ENCODE peak calls at places on chromosome 7, in seven cellular contexts. One of them, this sample, is unnamed.

GRCh38 chr7:131267631-131268030 is 60.0 kb upstream of the MKLN1 start:
- DNase-seq in IMR-90: no peak
- DNase-seq in H1: no peak
- DNase-seq in H9: no peak
- DNase-seq in mesenchymal stem cell: no peak
- DNase-seq in trophoblast cell: no peak
- DNase-seq in neuronal stem cell: no peak
- DNase-seq in this sample: no peak

GRCh38 chr7:3747452-3747851 is 446.4 kb downstream of the SDK1 start:
- DNase-seq in IMR-90: no peak
- DNase-seq in H1: no peak
- DNase-seq in H9: no peak
- DNase-seq in mesenchymal stem cell: peak; percentile 10
- DNase-seq in trophoblast cell: no peak
- DNase-seq in neuronal stem cell: no peak
- DNase-seq in this sample: no peak

GRCh38 chr7:102211590-102212550 is 74.8 kb upstream of the SH2B2 start:
- DNase-seq in IMR-90: no peak
- DNase-seq in H1: no peak
- DNase-seq in H9: no peak
- DNase-seq in mesenchymal stem cell: no peak
- DNase-seq in trophoblast cell: no peak
- DNase-seq in neuronal stem cell: no peak
- DNase-seq in this sample: no peak

GRCh38 chr7:32092346-32092745 is 22.1 kb upstream of the PDE1C start:
- DNase-seq in IMR-90: no peak
- DNase-seq in H1: no peak
- DNase-seq in H9: no peak
- DNase-seq in mesenchymal stem cell: no peak
- DNase-seq in trophoblast cell: no peak
- DNase-seq in neuronal stem cell: no peak
- DNase-seq in this sample: no peak

GRCh38 chr7:151715661-151716338 is 161.1 kb downstream of the PRKAG2 start:
- DNase-seq in IMR-90: no peak
- DNase-seq in H1: no peak
- DNase-seq in H9: no peak
- DNase-seq in mesenchymal stem cell: no peak
- DNase-seq in trophoblast cell: no peak
- DNase-seq in neuronal stem cell: no peak
- DNase-seq in this sample: no peak

GRCh38 chr7:151299940-151300665 is 41.5 kb upstream of the NUB1 start:
- DNase-seq in IMR-90: no peak
- DNase-seq in H1: no peak
- DNase-seq in H9: peak; percentile 19
- DNase-seq in mesenchymal stem cell: no peak
- DNase-seq in trophoblast cell: no peak
- DNase-seq in neuronal stem cell: no peak
- DNase-seq in this sample: no peak

GRCh38 chr7:156074084-156074483 is 261.8 kb upstream of the SHH start:
- DNase-seq in IMR-90: no peak
- DNase-seq in H1: no peak
- DNase-seq in H9: no peak
- DNase-seq in mesenchymal stem cell: no peak
- DNase-seq in trophoblast cell: no peak
- DNase-seq in neuronal stem cell: no peak
- DNase-seq in this sample: no peak

GRCh38 chr7:120944826-120945562 is 5.6 kb upstream of the ING3 start:
- DNase-seq in IMR-90: no peak
- DNase-seq in H1: no peak
- DNase-seq in H9: no peak
- DNase-seq in mesenchymal stem cell: no peak
- DNase-seq in trophoblast cell: peak; percentile 17
- DNase-seq in neuronal stem cell: no peak
- DNase-seq in this sample: no peak

GRCh38 chr7:102992509-102992819 is 79.7 kb downstream of the LRRC17 start:
- DNase-seq in IMR-90: no peak
- DNase-seq in H1: no peak
- DNase-seq in H9: no peak
- DNase-seq in mesenchymal stem cell: no peak
- DNase-seq in trophoblast cell: no peak
- DNase-seq in neuronal stem cell: no peak
- DNase-seq in this sample: no peak

GRCh38 chr7:32142649-32143048 is 72.4 kb upstream of the PDE1C start:
- DNase-seq in IMR-90: peak; percentile 80
- DNase-seq in H1: no peak
- DNase-seq in H9: no peak
- DNase-seq in mesenchymal stem cell: peak; percentile 45
- DNase-seq in trophoblast cell: no peak
- DNase-seq in neuronal stem cell: no peak
- DNase-seq in this sample: no peak

GRCh38 chr7:25804154-25804553 is 347.8 kb upstream of the NFE2L3 start:
- DNase-seq in IMR-90: no peak
- DNase-seq in H1: no peak
- DNase-seq in H9: no peak
- DNase-seq in mesenchymal stem cell: no peak
- DNase-seq in trophoblast cell: no peak
- DNase-seq in neuronal stem cell: no peak
- DNase-seq in this sample: no peak

GRCh38 chr7:1922071-1922869 is 252.2 kb downstream of the ELFN1 start:
- DNase-seq in IMR-90: peak; percentile 17
- DNase-seq in H1: no peak
- DNase-seq in H9: no peak
- DNase-seq in mesenchymal stem cell: no peak
- DNase-seq in trophoblast cell: no peak
- DNase-seq in neuronal stem cell: no peak
- DNase-seq in this sample: no peak

GRCh38 chr7:1872191-1873069 is 202.4 kb downstream of the ELFN1 start:
- DNase-seq in IMR-90: no peak
- DNase-seq in H1: no peak
- DNase-seq in H9: no peak
- DNase-seq in mesenchymal stem cell: no peak
- DNase-seq in trophoblast cell: no peak
- DNase-seq in neuronal stem cell: no peak
- DNase-seq in this sample: no peak

GRCh38 chr7:157780721-157781120 is 443.9 kb downstream of the DNAJB6 start:
- DNase-seq in IMR-90: no peak
- DNase-seq in H1: no peak
- DNase-seq in H9: no peak
- DNase-seq in mesenchymal stem cell: no peak
- DNase-seq in trophoblast cell: no peak
- DNase-seq in neuronal stem cell: no peak
- DNase-seq in this sample: no peak

GRCh38 chr7:158082761-158083160 is 504.9 kb downstream of the PTPRN2 start:
- DNase-seq in IMR-90: no peak
- DNase-seq in H1: no peak
- DNase-seq in H9: no peak
- DNase-seq in mesenchymal stem cell: no peak
- DNase-seq in trophoblast cell: no peak
- DNase-seq in neuronal stem cell: no peak
- DNase-seq in this sample: no peak

GRCh38 chr7:31603076-31603475 is 83.9 kb upstream of the PPP1R17 start:
- DNase-seq in IMR-90: no peak
- DNase-seq in H1: no peak
- DNase-seq in H9: no peak
- DNase-seq in mesenchymal stem cell: no peak
- DNase-seq in trophoblast cell: no peak
- DNase-seq in neuronal stem cell: no peak
- DNase-seq in this sample: peak; percentile 40

GRCh38 chr7:100897111-100897608 is 1.5 kb upstream of the ACHE start:
- DNase-seq in IMR-90: no peak
- DNase-seq in H1: no peak
- DNase-seq in H9: peak; percentile 64
- DNase-seq in mesenchymal stem cell: no peak
- DNase-seq in trophoblast cell: no peak
- DNase-seq in neuronal stem cell: no peak
- DNase-seq in this sample: peak; percentile 49

GRCh38 chr7:27144799-27145166 is 1.3 kb upstream of the HOXA5 start:
- DNase-seq in IMR-90: no peak
- DNase-seq in H1: no peak
- DNase-seq in H9: no peak
- DNase-seq in mesenchymal stem cell: no peak
- DNase-seq in trophoblast cell: no peak
- DNase-seq in neuronal stem cell: no peak
- DNase-seq in this sample: no peak

GRCh38 chr7:77811895-77812685 is 13.5 kb downstream of the PHTF2 start:
- DNase-seq in IMR-90: peak; percentile 93
- DNase-seq in H1: no peak
- DNase-seq in H9: no peak
- DNase-seq in mesenchymal stem cell: peak; percentile 86
- DNase-seq in trophoblast cell: peak; percentile 17
- DNase-seq in neuronal stem cell: no peak
- DNase-seq in this sample: peak; percentile 68

GRCh38 chr7:142542938-142543337 is 206.3 kb upstream of the PRSS1 start:
- DNase-seq in IMR-90: peak; percentile 81
- DNase-seq in H1: no peak
- DNase-seq in H9: no peak
- DNase-seq in mesenchymal stem cell: peak; percentile 57
- DNase-seq in trophoblast cell: no peak
- DNase-seq in neuronal stem cell: no peak
- DNase-seq in this sample: no peak

GRCh38 chr7:33711231-33712019 is 193.9 kb upstream of the BMPER start:
- DNase-seq in IMR-90: no peak
- DNase-seq in H1: no peak
- DNase-seq in H9: no peak
- DNase-seq in mesenchymal stem cell: no peak
- DNase-seq in trophoblast cell: no peak
- DNase-seq in neuronal stem cell: no peak
- DNase-seq in this sample: peak; percentile 87

GRCh38 chr7:105621617-105622016 is 40.3 kb upstream of the EFCAB10 start:
- DNase-seq in IMR-90: peak; percentile 52
- DNase-seq in H1: no peak
- DNase-seq in H9: peak; percentile 7
- DNase-seq in mesenchymal stem cell: no peak
- DNase-seq in trophoblast cell: no peak
- DNase-seq in neuronal stem cell: no peak
- DNase-seq in this sample: no peak

GRCh38 chr7:111025013-111025412 is 65.9 kb upstream of the LRRN3 start:
- DNase-seq in IMR-90: no peak
- DNase-seq in H1: no peak
- DNase-seq in H9: no peak
- DNase-seq in mesenchymal stem cell: no peak
- DNase-seq in trophoblast cell: no peak
- DNase-seq in neuronal stem cell: no peak
- DNase-seq in this sample: no peak

GRCh38 chr7:101832681-101833375 is 15.4 kb downstream of the CUX1 start:
- DNase-seq in IMR-90: no peak
- DNase-seq in H1: no peak
- DNase-seq in H9: no peak
- DNase-seq in mesenchymal stem cell: no peak
- DNase-seq in trophoblast cell: peak; percentile 44
- DNase-seq in neuronal stem cell: no peak
- DNase-seq in this sample: no peak

DNA sequence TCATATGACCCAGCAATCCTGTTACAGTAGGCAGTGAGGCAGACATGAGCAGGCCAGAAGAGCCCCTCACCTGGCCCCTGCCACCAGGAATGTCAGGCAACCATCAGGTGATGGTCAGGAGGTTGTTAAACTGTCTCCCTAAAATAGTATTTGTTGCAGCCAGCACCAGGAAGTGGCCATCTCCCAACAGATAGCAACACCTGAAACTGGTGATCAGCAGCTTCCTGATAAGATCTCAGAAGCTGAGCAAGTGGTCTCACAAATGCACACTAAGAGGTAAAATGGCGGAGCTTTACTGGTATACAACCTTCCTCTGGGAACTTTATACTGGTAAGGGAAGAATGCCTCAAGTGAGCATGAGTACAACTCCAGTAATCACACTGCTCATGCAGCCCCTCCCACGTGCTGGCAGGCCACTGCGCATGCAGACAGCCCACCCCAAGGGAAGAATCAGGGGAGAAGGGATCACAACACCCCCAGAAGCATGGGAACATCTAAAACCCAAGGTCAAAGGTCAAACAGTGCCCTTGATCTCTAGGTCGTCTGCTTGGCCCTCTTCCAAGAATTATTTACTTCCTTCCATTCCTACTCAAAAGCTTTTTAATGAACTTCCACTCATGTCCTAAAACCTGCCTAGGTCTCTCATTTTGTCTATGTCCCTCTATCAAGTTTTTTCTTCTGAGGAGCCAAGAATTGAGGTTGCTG is 133.5 kb downstream of the DOCK4 start:
- DNase-seq in IMR-90: no peak
- DNase-seq in H1: no peak
- DNase-seq in H9: no peak
- DNase-seq in mesenchymal stem cell: no peak
- DNase-seq in trophoblast cell: no peak
- DNase-seq in neuronal stem cell: no peak
- DNase-seq in this sample: peak; percentile 39
- H3K18ac ChIP-seq in IMR-90: peak overlapping the region; percentile 22
- H3K18ac ChIP-seq in H1: no peak overlapping the region
- H3K18ac ChIP-seq in H9: no peak overlapping the region
- H3K18ac ChIP-seq in mesenchymal stem cell: peak overlapping the region; percentile 49
- H3K18ac ChIP-seq in trophoblast cell: peak overlapping the region; percentile 19
- H3K18ac ChIP-seq in neuronal stem cell: no peak overlapping the region
- H3K18ac ChIP-seq in this sample: no peak overlapping the region

GRCh38 chr7:73872056-73872908 is 11.3 kb downstream of the TMEM270 start:
- DNase-seq in IMR-90: no peak
- DNase-seq in H1: no peak
- DNase-seq in H9: no peak
- DNase-seq in mesenchymal stem cell: no peak
- DNase-seq in trophoblast cell: no peak
- DNase-seq in neuronal stem cell: no peak
- DNase-seq in this sample: no peak
- H3K18ac ChIP-seq in IMR-90: no peak overlapping the region
- H3K18ac ChIP-seq in H1: no peak overlapping the region
- H3K18ac ChIP-seq in H9: no peak overlapping the region
- H3K18ac ChIP-seq in mesenchymal stem cell: no peak overlapping the region
- H3K18ac ChIP-seq in trophoblast cell: no peak overlapping the region
- H3K18ac ChIP-seq in neuronal stem cell: peak overlapping the region; percentile 57
- H3K18ac ChIP-seq in this sample: no peak overlapping the region

GRCh38 chr7:45027774-45028114 is 27.7 kb downstream of the CCM2 start:
- DNase-seq in IMR-90: no peak
- DNase-seq in H1: no peak
- DNase-seq in H9: no peak
- DNase-seq in mesenchymal stem cell: no peak
- DNase-seq in trophoblast cell: no peak
- DNase-seq in neuronal stem cell: no peak
- DNase-seq in this sample: no peak
- H3K18ac ChIP-seq in IMR-90: peak overlapping the region; percentile 32
- H3K18ac ChIP-seq in H1: no peak overlapping the region
- H3K18ac ChIP-seq in H9: no peak overlapping the region
- H3K18ac ChIP-seq in mesenchymal stem cell: peak overlapping the region; percentile 86
- H3K18ac ChIP-seq in trophoblast cell: no peak overlapping the region
- H3K18ac ChIP-seq in neuronal stem cell: no peak overlapping the region
- H3K18ac ChIP-seq in this sample: no peak overlapping the region

GRCh38 chr7:5631185-5631584 is 150.3 kb downstream of the RNF216 start:
- DNase-seq in IMR-90: no peak
- DNase-seq in H1: no peak
- DNase-seq in H9: no peak
- DNase-seq in mesenchymal stem cell: no peak
- DNase-seq in trophoblast cell: no peak
- DNase-seq in neuronal stem cell: no peak
- DNase-seq in this sample: no peak
- H3K18ac ChIP-seq in IMR-90: no peak overlapping the region
- H3K18ac ChIP-seq in H1: no peak overlapping the region
- H3K18ac ChIP-seq in H9: no peak overlapping the region
- H3K18ac ChIP-seq in mesenchymal stem cell: no peak overlapping the region
- H3K18ac ChIP-seq in trophoblast cell: no peak overlapping the region
- H3K18ac ChIP-seq in neuronal stem cell: no peak overlapping the region
- H3K18ac ChIP-seq in this sample: no peak overlapping the region

GRCh38 chr7:83055197-83055596 is 107.5 kb downstream of the PCLO start:
- DNase-seq in IMR-90: no peak
- DNase-seq in H1: no peak
- DNase-seq in H9: no peak
- DNase-seq in mesenchymal stem cell: no peak
- DNase-seq in trophoblast cell: no peak
- DNase-seq in neuronal stem cell: no peak
- DNase-seq in this sample: no peak
- H3K18ac ChIP-seq in IMR-90: no peak overlapping the region
- H3K18ac ChIP-seq in H1: no peak overlapping the region
- H3K18ac ChIP-seq in H9: no peak overlapping the region
- H3K18ac ChIP-seq in mesenchymal stem cell: no peak overlapping the region
- H3K18ac ChIP-seq in trophoblast cell: no peak overlapping the region
- H3K18ac ChIP-seq in neuronal stem cell: no peak overlapping the region
- H3K18ac ChIP-seq in this sample: no peak overlapping the region

This sample was measured in mesendoderm.